ENCODE peak calls at places on chromosomes 1 and 21, in seven cellular contexts. N is RCC 7860, A is naive B cell, Y is GM13976, U is NCI-H82, H is NCI-H2107, K is NCI-H2029. W is an unnamed sample.

GRCh38 chr1:192635939-192636338 is at the start of gene RGS13:
- DNase-seq in N (no peak), Y (no peak), K (no peak), H (no peak), U (no peak), A (no peak), W (no peak)

GRCh38 chr1:77036560-77036959 is 169.3 kb downstream of the ST6GALNAC5 start:
- DNase-seq in H (no peak), K (no peak), A (no peak), U (no peak), N (peak), Y (no peak), W (no peak)

GRCh38 chr1:226653311-226653921 is 85.7 kb downstream of the ITPKB start:
- DNase-seq in U (no peak), K (no peak), H (no peak), A (peak), N (no peak), Y (no peak), W (no peak)

GRCh38 chr1:200428482-200429205 is 18.8 kb upstream of the ZNF281 start:
- DNase-seq in N (peak), Y (no peak), K (no peak), H (no peak), U (no peak), A (no peak), W (no peak)

GRCh38 chr1:2786329-2787162 is 14.9 kb downstream of the TTC34 start:
- DNase-seq in H (no peak), N (no peak), U (peak), K (no peak), Y (peak), A (peak), W (no peak)

GRCh38 chr1:10606070-10606469 is 131.3 kb downstream of the PEX14 start:
- DNase-seq in H (no peak), A (no peak), K (no peak), N (peak), Y (no peak), U (no peak), W (no peak)

GRCh38 chr21:42799948-42800347 is 79.4 kb downstream of the WDR4 start:
- DNase-seq in N (no peak), H (no peak), K (no peak), U (no peak), A (peak), Y (no peak), W (no peak)

GRCh38 chr1:115219937-115220336 is 118.1 kb downstream of the NGF start:
- DNase-seq in U (no peak), H (no peak), N (no peak), A (no peak), K (no peak), Y (no peak), W (no peak)

GRCh38 chr1:197367631-197368030 is 99.6 kb downstream of the CRB1 start:
- DNase-seq in N (no peak), H (peak), U (no peak), Y (no peak), A (no peak), K (no peak), W (no peak)

GRCh38 chr1:202806845-202807366 is 1.3 kb downstream of the KDM5B start:
- DNase-seq in A (peak), N (no peak), Y (peak), K (no peak), U (peak), H (no peak), W (no peak)

W was measured in GM12878.